ENCODE peak calls at places on chromosome 5, in eight cellular contexts. S is pancreas, N is astrocyte, B is osteoblast, R is heart right ventricle, U is tibial artery, J is IMR-90, C is stomach. P is an unnamed sample. For H3K36me3 and H3K4me1, the result is how much of the 10 kb centered on the place peaks cover.

GRCh38 chr5:119301210-119301609 is 54.6 kb upstream of the TNFAIP8 start:
- DNase-seq in S (no peak), N (no peak), B (no peak), R (no peak), U (no peak), J (no peak), C (no peak), P (no peak)

GRCh38 chr5:109611505-109611904 is 78.2 kb upstream of the MAN2A1 start:
- DNase-seq in S (no peak), N (no peak), B (no peak), R (no peak), U (no peak), J (no peak), C (no peak), P (no peak)

GRCh38 chr5:133928690-133929393 is 39.6 kb downstream of the C5orf15 start:
- DNase-seq in S (no peak), N (no peak), B (no peak), R (no peak), U (no peak), J (no peak), C (no peak), P (no peak)

GRCh38 chr5:81980598-81981260 is 8.9 kb downstream of the ATG10 start:
- DNase-seq in S (no peak), N (no peak), B (peak), R (no peak), U (no peak), J (no peak), C (no peak), P (no peak)

GRCh38 chr5:1477341-1477740 is 32.1 kb upstream of the SLC6A3 start:
- DNase-seq in S (no peak), N (no peak), B (no peak), R (peak), U (peak), J (peak), C (peak), P (no peak)

GRCh38 chr5:137975208-137975607 is 57.7 kb downstream of the FAM13B start:
- DNase-seq in S (no peak), N (no peak), B (no peak), R (no peak), U (no peak), J (no peak), C (no peak), P (no peak)

GRCh38 chr5:41176952-41177351 is 36.4 kb downstream of the C6 start:
- DNase-seq in S (no peak), N (no peak), B (peak), R (no peak), U (no peak), J (peak), C (no peak), P (no peak)

GRCh38 chr5:5014836-5015235 is 125.3 kb upstream of the ADAMTS16 start:
- DNase-seq in S (no peak), N (peak), B (no peak), R (no peak), U (no peak), J (no peak), C (no peak), P (no peak)

GRCh38 chr5:39014544-39014943 is 59.7 kb downstream of the RICTOR start:
- DNase-seq in S (no peak), N (peak), B (peak), R (no peak), U (no peak), J (peak), C (no peak), P (no peak)

GRCh38 chr5:32311404-32312193 is 1.1 kb downstream of the MTMR12 start:
- DNase-seq in S (peak), N (no peak), B (no peak), R (no peak), U (no peak), J (peak), C (no peak), P (no peak)

GRCh38 chr5:146825033-146825432 is 53.5 kb downstream of the PPP2R2B start:
- DNase-seq in S (no peak), N (peak), B (no peak), R (peak), U (no peak), J (peak), C (no peak), P (no peak)

GRCh38 chr5:31952034-31952433 is 222.1 kb downstream of the GOLPH3 start:
- DNase-seq in S (no peak), N (peak), B (no peak), R (no peak), U (no peak), J (no peak), C (no peak), P (no peak)

GRCh38 chr5:35026941-35027340 is 20.8 kb downstream of the AGXT2 start:
- DNase-seq in S (no peak), N (no peak), B (no peak), R (no peak), U (no peak), J (no peak), C (no peak), P (no peak)

DNA sequence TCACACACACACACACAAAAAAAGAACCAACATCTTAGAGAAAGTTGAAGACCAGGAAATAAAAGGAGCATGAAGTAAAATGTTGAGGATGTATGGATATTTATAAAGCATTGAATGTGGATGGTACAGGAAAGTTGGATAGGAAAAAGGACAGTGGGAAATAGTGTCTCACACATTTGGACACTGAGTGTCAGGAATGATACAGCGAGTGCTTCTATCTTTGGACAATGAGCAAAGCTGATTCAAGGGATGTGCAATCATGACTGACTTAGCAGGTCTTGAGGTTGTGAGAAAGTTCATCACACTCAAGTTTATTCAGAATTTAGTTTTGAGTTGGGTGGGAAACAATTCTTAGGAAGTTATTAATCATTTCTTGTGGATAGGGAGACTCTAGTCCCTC is 50.1 kb upstream of the SRP19 start:
- DNase-seq in S (no peak), N (no peak), B (no peak), R (no peak), U (no peak), J (no peak), C (no peak), P (no peak)
- H3K36me3 ChIP-seq in S (under half), N (under half), B (under half), R (half or more), U (under half), J (under half), C (under half), P (under half)

DNA sequence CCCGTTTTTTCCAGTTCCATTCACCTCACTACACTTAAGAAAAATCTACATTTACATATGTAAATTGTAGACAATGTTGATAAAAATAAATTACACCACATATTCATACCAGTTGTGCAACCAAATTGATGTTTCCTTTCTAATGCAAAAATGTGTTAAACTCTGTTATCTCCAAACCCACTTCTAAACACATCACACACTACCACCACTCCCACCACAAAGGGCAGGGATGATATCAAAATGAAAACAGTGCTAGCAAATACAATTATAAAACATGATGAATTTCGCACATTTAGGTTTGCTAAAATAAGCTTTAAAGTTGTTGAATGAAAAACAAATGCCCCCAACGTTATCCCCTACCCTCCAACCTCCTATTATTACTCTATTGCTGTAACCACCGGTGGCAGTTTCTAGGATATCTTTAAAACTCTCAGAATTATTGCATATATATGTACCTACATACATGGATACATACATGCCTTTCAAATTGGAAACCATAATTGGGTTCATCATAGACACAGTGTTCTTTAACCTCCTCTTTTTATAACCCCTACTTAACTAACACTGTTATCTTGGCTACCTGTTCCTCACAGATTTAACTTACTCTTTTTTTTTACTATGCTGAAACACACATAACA is 21.4 kb downstream of the SERINC5 start:
- DNase-seq in S (no peak), N (no peak), B (no peak), R (no peak), U (no peak), J (no peak), C (no peak), P (no peak)
- H3K4me1 ChIP-seq in S (under half), N (under half), B (under half), R (under half), U (under half), J (under half), C (under half), P (under half)

GRCh38 chr5:36027066-36027465 is 35.9 kb upstream of the UGT3A1 start:
- DNase-seq in S (no peak), N (no peak), B (no peak), R (no peak), U (no peak), J (no peak), C (no peak), P (no peak)
- H3K27ac ChIP-seq in S (no peak), N (no peak), B (no peak), R (no peak), U (no peak), J (no peak), C (no peak), P (no peak)

GRCh38 chr5:30331534-30331933 is 862.0 kb upstream of the CDH6 start:
- DNase-seq in S (no peak), N (no peak), B (no peak), R (no peak), U (no peak), J (no peak), C (no peak), P (no peak)
- H3K36me3 ChIP-seq in S (under half), N (under half), B (under half), R (under half), U (under half), J (under half), C (under half), P (under half)

GRCh38 chr5:177369050-177369912 is 11.6 kb downstream of the RGS14 start:
- DNase-seq in S (peak), N (no peak), B (peak), R (no peak), U (no peak), J (no peak), C (no peak), P (no peak)

GRCh38 chr5:177366528-177367322 is 9.0 kb downstream of the RGS14 start:
- DNase-seq in S (peak), N (peak), B (peak), R (peak), U (peak), J (peak), C (peak), P (peak)

GRCh38 chr5:177367323-177367848 is 9.7 kb downstream of the RGS14 start:
- DNase-seq in S (no peak), N (no peak), B (no peak), R (no peak), U (no peak), J (no peak), C (no peak), P (no peak)

GRCh38 chr5:177369913-177370487 is 12.3 kb downstream of the RGS14 start:
- DNase-seq in S (no peak), N (no peak), B (peak), R (no peak), U (no peak), J (no peak), C (no peak), P (no peak)

DNA sequence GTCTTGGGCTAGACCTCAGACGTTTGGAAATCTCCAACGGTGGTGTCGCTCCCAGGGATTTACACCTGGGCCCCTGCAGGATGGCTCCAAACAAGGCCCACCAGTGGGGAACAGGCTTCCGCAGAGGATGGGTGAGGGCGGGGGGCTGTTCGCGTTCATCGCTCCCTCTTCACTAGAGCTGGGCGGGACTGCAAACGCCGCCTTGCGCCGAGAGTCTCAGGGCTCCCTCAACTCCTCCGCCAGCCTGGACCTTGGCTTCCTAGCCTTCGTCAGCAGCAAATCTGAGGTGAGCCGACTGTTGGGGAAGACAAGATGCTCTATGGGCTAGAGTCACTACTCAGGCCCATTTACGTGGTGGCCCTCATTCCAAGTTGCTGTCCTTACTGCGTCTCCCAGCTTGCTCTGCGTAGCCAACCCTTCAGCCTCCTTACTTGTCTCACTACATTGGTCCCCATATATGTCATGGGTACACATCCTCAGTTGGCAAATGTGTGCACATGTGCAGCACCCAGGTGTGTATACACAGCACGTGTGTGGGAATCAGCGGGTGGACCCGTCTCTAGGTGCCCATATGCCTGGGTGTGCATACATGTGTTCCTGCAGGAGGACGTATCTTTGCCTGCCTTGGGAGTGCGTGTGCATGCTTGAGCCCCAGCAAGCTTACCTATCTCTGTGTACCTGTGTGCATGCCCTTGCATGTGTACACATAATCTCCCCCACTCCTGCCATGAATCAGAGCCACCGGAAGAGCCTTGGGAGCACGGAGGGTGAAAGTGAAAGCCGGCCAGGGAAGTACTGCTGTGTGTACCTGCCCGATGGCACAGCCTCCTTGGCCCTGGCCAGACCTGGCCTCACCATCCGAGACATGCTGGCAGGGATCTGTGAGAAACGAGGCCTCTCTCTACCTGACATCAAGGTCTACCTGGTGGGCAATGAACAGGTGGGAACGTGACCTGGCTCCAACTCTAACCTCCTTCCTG is 10.5 kb downstream of the RGS14 start:
- DNase-seq in S (peak), N (no peak), B (peak), R (no peak), U (no peak), J (no peak), C (peak), P (no peak)
- H3K4me1 ChIP-seq in S (under half), N (under half), B (under half), R (under half), U (under half), J (under half), C (half or more), P (under half)

GRCh38 chr5:142669479-142669878 is 16.4 kb downstream of the FGF1 start:
- DNase-seq in S (no peak), N (no peak), B (no peak), R (peak), U (no peak), J (no peak), C (no peak), P (no peak)
- H3K27ac ChIP-seq in S (no peak), N (no peak), B (no peak), R (no peak), U (no peak), J (no peak), C (no peak), P (no peak)

GRCh38 chr5:178895615-178896571 is at the start of gene ZFP2:
- DNase-seq in S (peak), N (peak), B (peak), R (peak), U (peak), J (peak), C (peak), P (peak)
- H3K36me3 ChIP-seq in S (under half), N (under half), B (under half), R (under half), U (under half), J (under half), C (under half), P (under half)

P was measured in thoracic aorta.